ENCODE peak calls at places on chromosomes 12 and 14, in seven cellular contexts. B, S, H, J, Z, K and Q are unnamed samples. For H3K4me1, the result is how much of the 10 kb centered on the place peaks cover.

GRCh38 chr12:49706351-49707126 is 666 bp downstream of the FMNL3 start:
- DNase-seq in B (peak), S (peak), H (peak), J (peak), Z (peak), K (peak), Q (peak)

GRCh38 chr14:73397810-73398209 is 60.5 kb downstream of the NUMB start:
- DNase-seq in B (no peak), S (no peak), H (no peak), J (no peak), Z (no peak), K (no peak), Q (no peak)

GRCh38 chr12:93002278-93003054 is 73.4 kb upstream of the EEA1 start:
- DNase-seq in B (peak), S (no peak), H (no peak), J (no peak), Z (peak), K (no peak), Q (peak)

GRCh38 chr12:66011731-66012130 is 118.8 kb downstream of the LLPH start:
- DNase-seq in B (peak), S (no peak), H (no peak), J (no peak), Z (no peak), K (no peak), Q (no peak)

GRCh38 chr14:75494898-75495297 is 27.4 kb upstream of the BATF start:
- DNase-seq in B (no peak), S (no peak), H (no peak), J (no peak), Z (no peak), K (no peak), Q (no peak)

GRCh38 chr14:104129556-104129955 is 8.8 kb upstream of the KIF26A start:
- DNase-seq in B (no peak), S (no peak), H (no peak), J (no peak), Z (no peak), K (no peak), Q (no peak)

GRCh38 chr12:55733021-55733555 is 4.3 kb upstream of the CD63 start:
- DNase-seq in B (no peak), S (no peak), H (peak), J (no peak), Z (no peak), K (no peak), Q (no peak)

GRCh38 chr14:68522510-68523325 is 270.1 kb downstream of the ZFP36L1 start:
- DNase-seq in B (no peak), S (peak), H (no peak), J (no peak), Z (no peak), K (no peak), Q (no peak)

GRCh38 chr12:54395545-54395944 is 11.0 kb upstream of the ZNF385A start:
- DNase-seq in B (no peak), S (no peak), H (no peak), J (no peak), Z (no peak), K (no peak), Q (no peak)

GRCh38 chr14:71261206-71261605 is 353.9 kb downstream of the PCNX1 start:
- DNase-seq in B (peak), S (no peak), H (no peak), J (no peak), Z (no peak), K (no peak), Q (no peak)

GRCh38 chr12:95605875-95606274 is 54.6 kb upstream of the USP44 start:
- DNase-seq in B (peak), S (no peak), H (no peak), J (no peak), Z (peak), K (no peak), Q (no peak)

GRCh38 chr14:79044894-79045624 is 874.9 kb downstream of the NRXN3 start:
- DNase-seq in B (peak), S (no peak), H (no peak), J (no peak), Z (peak), K (peak), Q (no peak)

GRCh38 chr12:57110189-57111045 is 745 bp downstream of the STAT6 start:
- DNase-seq in B (no peak), S (peak), H (peak), J (peak), Z (peak), K (peak), Q (peak)

GRCh38 chr14:95045836-95046430 is 111.4 kb downstream of the DICER1 start:
- DNase-seq in B (no peak), S (peak), H (no peak), J (no peak), Z (no peak), K (peak), Q (no peak)

GRCh38 chr14:101219896-101220703 is 316.6 kb upstream of the RTL1 start:
- DNase-seq in B (no peak), S (peak), H (no peak), J (no peak), Z (no peak), K (no peak), Q (no peak)

GRCh38 chr14:101715209-101716076 is 46.1 kb upstream of the PPP2R5C start:
- DNase-seq in B (no peak), S (peak), H (no peak), J (no peak), Z (no peak), K (no peak), Q (no peak)

GRCh38 chr12:22529281-22530060 is 14.9 kb downstream of the C2CD5 start:
- DNase-seq in B (peak), S (no peak), H (peak), J (no peak), Z (no peak), K (no peak), Q (no peak)

GRCh38 chr14:81296263-81296923 is 75.6 kb upstream of the GTF2A1 start:
- DNase-seq in B (no peak), S (no peak), H (no peak), J (no peak), Z (no peak), K (no peak), Q (no peak)

GRCh38 chr14:32230181-32230580 is 27.1 kb upstream of the RNU6-8 start:
- DNase-seq in B (peak), S (no peak), H (no peak), J (no peak), Z (peak), K (no peak), Q (no peak)

GRCh38 chr12:131351319-131352028 is 359.4 kb upstream of the SFSWAP start:
- DNase-seq in B (no peak), S (no peak), H (peak), J (no peak), Z (no peak), K (no peak), Q (no peak)

GRCh38 chr12:130665753-130666152 is 50.3 kb downstream of the RIMBP2 start:
- DNase-seq in B (no peak), S (no peak), H (no peak), J (no peak), Z (no peak), K (no peak), Q (no peak)

GRCh38 chr14:90423166-90423565 is 26.3 kb downstream of the CALM1 start:
- DNase-seq in B (no peak), S (no peak), H (no peak), J (no peak), Z (no peak), K (no peak), Q (no peak)

GRCh38 chr12:3771853-3772252 is 18.9 kb upstream of the CRACR2A start:
- DNase-seq in B (no peak), S (peak), H (no peak), J (no peak), Z (no peak), K (no peak), Q (no peak)

GRCh38 chr12:107450541-107450940 is 235.1 kb upstream of the PWP1 start:
- DNase-seq in B (no peak), S (no peak), H (no peak), J (no peak), Z (peak), K (no peak), Q (no peak)

GRCh38 chr12:104695453-104696148 is 238.9 kb downstream of the CHST11 start:
- DNase-seq in B (peak), S (no peak), H (no peak), J (no peak), Z (peak), K (no peak), Q (no peak)

GRCh38 chr12:38258411-38258810 is 58.2 kb upstream of the ALG10B start:
- DNase-seq in B (no peak), S (no peak), H (no peak), J (no peak), Z (no peak), K (no peak), Q (no peak)

GRCh38 chr14:92502541-92503286 is 10.9 kb upstream of the RIN3 start:
- DNase-seq in B (no peak), S (peak), H (no peak), J (no peak), Z (no peak), K (no peak), Q (no peak)

GRCh38 chr14:26984318-26985177 is 386.7 kb upstream of the NOVA1 start:
- DNase-seq in B (peak), S (peak), H (peak), J (no peak), Z (peak), K (peak), Q (no peak)

GRCh38 chr14:91348861-91349465 is 68.7 kb downstream of the CCDC88C start:
- DNase-seq in B (no peak), S (no peak), H (no peak), J (no peak), Z (no peak), K (no peak), Q (no peak)

GRCh38 chr12:22443379-22444316 is 100.7 kb downstream of the C2CD5 start:
- DNase-seq in B (peak), S (peak), H (peak), J (peak), Z (peak), K (peak), Q (peak)

GRCh38 chr14:30681752-30682355 is 59.7 kb downstream of the SCFD1 start:
- DNase-seq in B (no peak), S (no peak), H (peak), J (no peak), Z (no peak), K (no peak), Q (no peak)

GRCh38 chr14:90666571-90666970 is 149.7 kb downstream of the TTC7B start:
- DNase-seq in B (no peak), S (no peak), H (no peak), J (no peak), Z (no peak), K (no peak), Q (no peak)

GRCh38 chr14:88463318-88463717 is 77.9 kb downstream of the SPATA7 start:
- DNase-seq in B (no peak), S (no peak), H (peak), J (no peak), Z (no peak), K (no peak), Q (no peak)

GRCh38 chr12:48104531-48104930 is 1.3 kb downstream of the SENP1 start:
- DNase-seq in B (no peak), S (no peak), H (peak), J (no peak), Z (peak), K (no peak), Q (no peak)

GRCh38 chr12:101327054-101327453 is 47.1 kb downstream of the UTP20 start:
- DNase-seq in B (no peak), S (no peak), H (no peak), J (no peak), Z (no peak), K (no peak), Q (no peak)

GRCh38 chr12:4833053-4833452 is 76.7 kb upstream of the KCNA1 start:
- DNase-seq in B (no peak), S (no peak), H (no peak), J (no peak), Z (no peak), K (no peak), Q (no peak)
- H3K27ac ChIP-seq in B (no peak), S (no peak), H (no peak), J (no peak), Z (no peak), K (no peak), Q (no peak)

DNA sequence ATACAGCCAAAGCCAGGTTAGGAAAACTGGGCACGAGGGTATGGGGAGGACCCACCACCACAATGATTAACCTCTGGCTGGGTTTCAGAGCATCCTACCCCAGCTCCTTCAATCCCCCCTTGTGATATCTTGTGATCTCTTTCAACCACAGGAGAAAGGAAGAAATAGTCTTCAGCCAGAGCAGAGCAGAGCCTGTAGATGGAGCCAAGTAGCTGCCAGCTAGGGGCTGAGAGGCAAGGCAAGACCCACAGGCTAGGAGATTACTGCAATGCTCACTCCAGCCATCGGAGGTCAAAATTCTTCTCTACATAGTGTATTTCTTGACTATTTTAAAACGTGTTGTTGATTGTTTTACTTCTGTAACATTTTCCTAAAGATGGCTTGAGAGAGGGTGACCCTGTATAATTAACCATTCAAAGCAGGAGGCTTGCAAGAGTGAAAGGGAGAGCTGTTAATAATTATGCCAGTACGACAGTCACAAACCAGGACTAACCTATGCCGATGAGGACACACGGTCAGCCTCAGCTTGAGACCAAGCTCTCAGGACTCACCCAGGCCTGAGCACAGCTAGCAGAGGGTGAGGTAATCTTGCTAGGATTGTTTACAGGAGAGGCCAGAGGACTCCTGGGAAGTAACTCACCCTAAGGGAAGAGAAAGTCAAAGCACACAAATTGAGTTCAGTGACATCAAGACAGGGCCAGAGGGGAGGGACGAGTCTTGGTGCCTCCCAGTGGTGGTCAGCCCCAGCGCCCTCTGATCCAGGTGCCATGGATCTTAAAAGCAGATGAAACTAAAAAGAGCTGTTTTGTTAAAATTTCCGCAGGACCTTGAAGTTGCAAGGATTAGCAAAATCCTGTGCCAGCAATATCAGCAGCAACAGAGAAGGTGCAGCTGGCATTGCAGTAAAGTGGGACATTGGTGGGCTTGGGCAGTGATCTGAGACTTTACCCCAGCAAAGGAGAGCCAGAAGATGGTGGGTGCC is 29.8 kb upstream of the CDKN3 start:
- DNase-seq in B (peak), S (no peak), H (peak), J (no peak), Z (peak), K (peak), Q (no peak)
- H3K4me1 ChIP-seq in B (under half), S (under half), H (under half), J (under half), Z (under half), K (under half), Q (under half)

GRCh38 chr12:109571773-109572505 is 1.4 kb downstream of the MMAB start:
- DNase-seq in B (no peak), S (peak), H (no peak), J (no peak), Z (no peak), K (no peak), Q (no peak)
- H3K27ac ChIP-seq in B (no peak), S (peak), H (no peak), J (no peak), Z (no peak), K (no peak), Q (no peak)

DNA sequence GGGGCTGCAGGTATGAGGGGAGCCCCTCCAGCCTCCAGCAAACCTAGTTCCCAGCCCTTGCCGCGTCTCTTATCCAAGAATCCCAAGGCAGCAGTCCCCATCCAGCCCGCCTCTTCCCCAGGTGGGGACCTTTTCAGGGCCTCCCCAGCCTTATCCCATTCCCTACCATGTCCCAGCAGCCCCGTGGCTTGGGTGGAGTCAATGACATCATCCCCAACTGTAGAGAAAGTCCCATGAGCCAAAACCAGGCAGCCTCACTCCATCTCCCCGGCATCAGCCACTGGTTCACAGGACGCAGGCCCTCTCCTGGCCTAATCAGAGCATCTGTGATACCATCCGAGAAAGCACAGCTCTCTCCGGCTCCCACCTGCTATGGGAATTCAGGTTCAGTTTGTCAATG is 131.0 kb downstream of the NCOR2 start:
- DNase-seq in B (no peak), S (no peak), H (no peak), J (peak), Z (no peak), K (no peak), Q (no peak)
- H3K4me1 ChIP-seq in B (under half), S (under half), H (under half), J (under half), Z (under half), K (under half), Q (under half)

GRCh38 chr12:124674937-124675336 is 107.5 kb upstream of the NCOR2 start:
- DNase-seq in B (no peak), S (no peak), H (no peak), J (no peak), Z (no peak), K (no peak), Q (no peak)
- H3K27ac ChIP-seq in B (no peak), S (no peak), H (no peak), J (no peak), Z (no peak), K (no peak), Q (no peak)

GRCh38 chr14:51873221-51873893 is 12.9 kb downstream of the GNG2 start:
- DNase-seq in B (peak), S (no peak), H (peak), J (no peak), Z (peak), K (no peak), Q (no peak)

GRCh38 chr14:51869426-51870113 is 9.2 kb downstream of the GNG2 start:
- DNase-seq in B (no peak), S (no peak), H (peak), J (no peak), Z (no peak), K (no peak), Q (no peak)

GRCh38 chr14:51871846-51872245 is 11.4 kb downstream of the GNG2 start:
- DNase-seq in B (no peak), S (no peak), H (peak), J (no peak), Z (no peak), K (no peak), Q (no peak)

GRCh38 chr14:51870620-51871019 is 10.2 kb downstream of the GNG2 start:
- DNase-seq in B (no peak), S (no peak), H (peak), J (no peak), Z (no peak), K (no peak), Q (no peak)

GRCh38 chr14:51872396-51872795 is 12.0 kb downstream of the GNG2 start:
- DNase-seq in B (no peak), S (no peak), H (no peak), J (no peak), Z (peak), K (no peak), Q (no peak)
- H3K4me1 ChIP-seq in B (under half), S (under half), H (half or more), J (under half), Z (half or more), K (under half), Q (under half)